ENCODE peak calls at places on chromosomes 2 and 18, in five cellular contexts. G, V, Z, T and E are unnamed samples.

GRCh38 chr2:108593547-108594098 is 59.4 kb downstream of the LIMS1 start:
- DNase-seq in G (no peak), V (no peak), Z (no peak), T (no peak), E (no peak)

GRCh38 chr2:40230717-40231300 is 221.1 kb downstream of the SLC8A1 start:
- DNase-seq in G (no peak), V (no peak), Z (no peak), T (no peak), E (no peak)

GRCh38 chr2:224284134-224284946 is 117.6 kb downstream of the FAM124B start:
- DNase-seq in G (peak), V (no peak), Z (peak), T (peak), E (no peak)

GRCh38 chr2:3491306-3491705 is 28.0 kb downstream of the ADI1 start:
- DNase-seq in G (no peak), V (no peak), Z (no peak), T (no peak), E (no peak)

GRCh38 chr18:32378705-32379104 is 92.0 kb downstream of the GAREM1 start:
- DNase-seq in G (no peak), V (no peak), Z (no peak), T (peak), E (no peak)

GRCh38 chr2:123415678-123416077 is 609.4 kb upstream of the CNTNAP5 start:
- DNase-seq in G (no peak), V (no peak), Z (no peak), T (no peak), E (no peak)

GRCh38 chr2:194151231-194151630 is 1505.8 kb upstream of the SLC39A10 start:
- DNase-seq in G (no peak), V (no peak), Z (no peak), T (no peak), E (no peak)

GRCh38 chr18:22300665-22301636 is 116.8 kb downstream of the CTAGE1 start:
- DNase-seq in G (no peak), V (no peak), Z (no peak), T (no peak), E (no peak)

GRCh38 chr2:216104691-216105090 is 4.5 kb upstream of the XRCC5 start:
- DNase-seq in G (no peak), V (no peak), Z (no peak), T (no peak), E (no peak)

GRCh38 chr2:127576433-127577207 is 41.1 kb downstream of the MYO7B start:
- DNase-seq in G (no peak), V (no peak), Z (no peak), T (no peak), E (peak)

DNA sequence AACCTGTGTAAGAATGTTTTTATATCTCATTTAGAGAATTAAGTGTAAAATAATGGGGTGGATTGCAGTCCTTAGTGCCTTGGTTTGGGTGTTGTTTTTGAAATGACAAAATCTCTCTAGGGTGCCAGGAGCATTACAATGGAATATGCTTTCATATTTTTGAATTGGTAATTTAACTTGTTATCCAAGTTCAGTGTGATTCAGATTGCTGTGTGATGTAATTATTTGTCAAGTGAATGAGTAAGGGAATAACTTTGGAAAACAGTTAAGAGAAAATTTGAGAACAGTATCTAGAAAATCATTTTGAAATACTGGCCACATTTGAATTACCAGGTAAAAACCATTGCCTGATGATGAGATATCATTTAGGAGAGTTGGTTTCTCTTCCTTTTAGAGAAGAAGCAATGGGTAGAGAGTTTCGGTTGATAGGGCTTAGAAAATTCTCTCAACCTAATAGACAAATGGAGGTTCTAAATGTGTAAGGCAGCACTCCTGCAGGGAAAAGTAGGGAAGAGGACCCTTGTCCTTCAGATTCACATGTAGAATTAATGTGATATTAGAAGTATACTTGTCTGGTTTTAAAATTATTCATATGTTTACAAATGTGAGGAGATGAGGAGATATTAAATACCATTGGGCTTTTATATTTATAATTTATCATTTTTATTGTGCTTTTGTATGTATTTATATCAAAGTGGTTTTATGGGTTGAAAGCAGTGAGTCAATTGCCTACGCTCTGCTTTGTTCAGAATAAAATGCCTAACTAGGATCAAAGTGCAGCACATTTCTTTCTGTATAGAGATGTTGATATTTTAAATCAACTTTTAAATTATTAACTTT is 124.8 kb downstream of the PHLPP1 start:
- DNase-seq in G (no peak), V (no peak), Z (no peak), T (no peak), E (no peak)
- TF ChIP-seq SUZ12 in G (no peak), V (no peak), Z (no peak), T (no peak), E (no peak)

GRCh38 chr2:96763511-96764252 is 3.0 kb downstream of the CNNM4 start:
- DNase-seq in G (no peak), V (no peak), Z (peak), T (peak), E (no peak)
- TF ChIP-seq SUZ12 in G (no peak), V (no peak), Z (no peak), T (no peak), E (no peak)

GRCh38 chr2:29063056-29063455 is 11.3 kb downstream of the PCARE start:
- DNase-seq in G (no peak), V (no peak), Z (no peak), T (no peak), E (no peak)

GRCh38 chr2:29063646-29064372 is 10.5 kb downstream of the PCARE start:
- DNase-seq in G (no peak), V (no peak), Z (no peak), T (no peak), E (no peak)

GRCh38 chr2:29060491-29060890 is 13.8 kb downstream of the PCARE start:
- DNase-seq in G (no peak), V (no peak), Z (no peak), T (no peak), E (no peak)

GRCh38 chr2:29064746-29065478 is 9.4 kb downstream of the PCARE start:
- DNase-seq in G (no peak), V (no peak), Z (no peak), T (no peak), E (no peak)

DNA sequence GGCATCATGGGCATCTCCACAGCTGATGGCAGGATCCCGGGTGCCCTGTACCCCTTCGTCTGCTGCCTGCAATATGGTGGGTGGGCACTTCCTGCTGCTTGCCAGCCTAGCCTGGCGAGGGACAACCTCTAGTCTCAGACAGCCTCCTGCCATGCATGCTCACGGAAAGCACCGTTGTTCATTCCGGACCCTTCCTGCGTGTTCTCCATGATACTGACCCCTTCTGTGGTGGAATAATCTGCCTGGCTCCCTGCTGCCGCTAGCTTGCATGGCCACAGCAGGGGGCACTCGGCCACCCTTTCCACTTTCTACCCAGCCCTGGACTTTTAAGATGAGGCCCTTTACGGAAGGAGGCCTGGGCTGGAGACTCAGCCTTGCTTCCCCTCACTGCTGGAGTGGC is 12.0 kb downstream of the PCARE start:
- DNase-seq in G (no peak), V (no peak), Z (no peak), T (no peak), E (no peak)
- TF ChIP-seq SUZ12 in G (no peak), V (no peak), Z (no peak), T (no peak), E (no peak)

DNA sequence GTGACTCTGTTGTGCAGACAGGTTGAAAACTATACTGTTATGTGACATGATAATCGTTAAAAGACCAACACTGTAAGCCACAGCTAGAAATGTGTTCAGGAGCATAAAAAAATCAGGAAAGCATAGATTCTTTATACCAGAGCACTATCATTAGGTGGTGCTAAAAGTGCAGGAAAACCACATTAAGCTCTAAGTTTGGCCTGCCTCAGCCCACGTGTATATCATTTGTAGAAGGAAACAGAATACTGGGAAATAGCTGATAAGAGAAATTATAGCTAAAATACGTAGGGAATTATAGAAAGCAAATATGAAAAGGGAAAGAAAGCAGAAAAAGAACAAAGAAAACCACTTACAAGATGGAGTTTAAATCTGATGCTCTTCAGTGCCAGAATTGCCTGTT is 26.5 kb upstream of the C2orf74 start:
- DNase-seq in G (no peak), V (no peak), Z (peak), T (peak), E (no peak)
- TF ChIP-seq SUZ12 in G (no peak), V (no peak), Z (no peak), T (no peak), E (no peak)